ENCODE peak calls at places on chromosomes 2 and 18, in eight cellular contexts. One of them, this sample, is unnamed.

GRCh38 chr2:174859563-174860169 is 95.4 kb upstream of the CHRNA1 start:
- DNase-seq in breast epithelium: no peak
- DNase-seq in tibial nerve: no peak
- DNase-seq in body of pancreas: no peak
- DNase-seq in K562: no peak
- DNase-seq in sigmoid colon: no peak
- DNase-seq in A549: no peak
- DNase-seq in transverse colon: no peak
- DNase-seq in this sample: no peak

GRCh38 chr2:171160119-171160629 is 519 bp downstream of the TLK1 start:
- DNase-seq in K562: no peak
- DNase-seq in tibial nerve: peak
- DNase-seq in breast epithelium: peak
- DNase-seq in A549: peak
- DNase-seq in body of pancreas: peak
- DNase-seq in transverse colon: peak
- DNase-seq in sigmoid colon: peak
- DNase-seq in this sample: peak

GRCh38 chr18:34978953-34979608 is 62.1 kb upstream of the MAPRE2 start:
- DNase-seq in K562: peak
- DNase-seq in sigmoid colon: peak
- DNase-seq in tibial nerve: no peak
- DNase-seq in breast epithelium: peak
- DNase-seq in A549: peak
- DNase-seq in body of pancreas: peak
- DNase-seq in transverse colon: peak
- DNase-seq in this sample: no peak

GRCh38 chr18:44799422-44800421 is 119.0 kb downstream of the SETBP1 start:
- DNase-seq in A549: no peak
- DNase-seq in tibial nerve: no peak
- DNase-seq in K562: no peak
- DNase-seq in body of pancreas: peak
- DNase-seq in breast epithelium: no peak
- DNase-seq in transverse colon: no peak
- DNase-seq in sigmoid colon: no peak
- DNase-seq in this sample: no peak

GRCh38 chr2:239035361-239035814 is 187.5 kb downstream of the TWIST2 start:
- DNase-seq in body of pancreas: peak
- DNase-seq in breast epithelium: no peak
- DNase-seq in K562: peak
- DNase-seq in tibial nerve: peak
- DNase-seq in transverse colon: peak
- DNase-seq in sigmoid colon: peak
- DNase-seq in A549: no peak
- DNase-seq in this sample: no peak

GRCh38 chr2:99150691-99151090 is 4.1 kb downstream of the TSGA10 start:
- DNase-seq in A549: no peak
- DNase-seq in tibial nerve: no peak
- DNase-seq in breast epithelium: no peak
- DNase-seq in sigmoid colon: no peak
- DNase-seq in body of pancreas: no peak
- DNase-seq in transverse colon: no peak
- DNase-seq in K562: no peak
- DNase-seq in this sample: no peak

GRCh38 chr2:32932825-32933755 is 13.7 kb upstream of the LTBP1 start:
- DNase-seq in transverse colon: no peak
- DNase-seq in body of pancreas: no peak
- DNase-seq in breast epithelium: no peak
- DNase-seq in K562: peak
- DNase-seq in tibial nerve: no peak
- DNase-seq in A549: no peak
- DNase-seq in sigmoid colon: no peak
- DNase-seq in this sample: no peak

GRCh38 chr2:60064687-60065361 is 488.6 kb downstream of the BCL11A start:
- DNase-seq in sigmoid colon: no peak
- DNase-seq in body of pancreas: no peak
- DNase-seq in tibial nerve: no peak
- DNase-seq in transverse colon: no peak
- DNase-seq in breast epithelium: no peak
- DNase-seq in K562: no peak
- DNase-seq in A549: no peak
- DNase-seq in this sample: no peak

GRCh38 chr2:104358122-104358521 is 495.8 kb upstream of the POU3F3 start:
- DNase-seq in tibial nerve: no peak
- DNase-seq in transverse colon: no peak
- DNase-seq in body of pancreas: no peak
- DNase-seq in A549: no peak
- DNase-seq in sigmoid colon: no peak
- DNase-seq in breast epithelium: no peak
- DNase-seq in K562: no peak
- DNase-seq in this sample: no peak

GRCh38 chr2:18484625-18485024 is 75.8 kb downstream of the RDH14 start:
- DNase-seq in A549: no peak
- DNase-seq in transverse colon: no peak
- DNase-seq in sigmoid colon: no peak
- DNase-seq in K562: no peak
- DNase-seq in tibial nerve: no peak
- DNase-seq in body of pancreas: no peak
- DNase-seq in breast epithelium: no peak
- DNase-seq in this sample: no peak

GRCh38 chr2:166862582-166863132 is 25.6 kb upstream of the XIRP2 start:
- DNase-seq in body of pancreas: no peak
- DNase-seq in A549: peak
- DNase-seq in breast epithelium: no peak
- DNase-seq in sigmoid colon: no peak
- DNase-seq in transverse colon: no peak
- DNase-seq in K562: no peak
- DNase-seq in tibial nerve: no peak
- DNase-seq in this sample: no peak

GRCh38 chr2:236703906-236704305 is 134.3 kb downstream of the ACKR3 start:
- DNase-seq in tibial nerve: no peak
- DNase-seq in A549: no peak
- DNase-seq in sigmoid colon: no peak
- DNase-seq in K562: no peak
- DNase-seq in transverse colon: no peak
- DNase-seq in breast epithelium: no peak
- DNase-seq in body of pancreas: no peak
- DNase-seq in this sample: no peak

GRCh38 chr2:2881507-2881906 is 496.1 kb downstream of the EIPR1 start:
- DNase-seq in sigmoid colon: no peak
- DNase-seq in A549: no peak
- DNase-seq in transverse colon: no peak
- DNase-seq in body of pancreas: no peak
- DNase-seq in breast epithelium: no peak
- DNase-seq in K562: no peak
- DNase-seq in tibial nerve: no peak
- DNase-seq in this sample: no peak

GRCh38 chr2:105488198-105488757 is 89.4 kb upstream of the FHL2 start:
- DNase-seq in breast epithelium: no peak
- DNase-seq in A549: no peak
- DNase-seq in tibial nerve: no peak
- DNase-seq in body of pancreas: no peak
- DNase-seq in transverse colon: no peak
- DNase-seq in K562: no peak
- DNase-seq in sigmoid colon: no peak
- DNase-seq in this sample: no peak

GRCh38 chr2:192459422-192459821 is 264.7 kb upstream of the TMEFF2 start:
- DNase-seq in breast epithelium: no peak
- DNase-seq in body of pancreas: no peak
- DNase-seq in A549: no peak
- DNase-seq in tibial nerve: no peak
- DNase-seq in K562: no peak
- DNase-seq in transverse colon: no peak
- DNase-seq in sigmoid colon: no peak
- DNase-seq in this sample: no peak

GRCh38 chr2:62119313-62119969 is 76.5 kb upstream of the B3GNT2 start:
- DNase-seq in breast epithelium: no peak
- DNase-seq in sigmoid colon: no peak
- DNase-seq in K562: no peak
- DNase-seq in body of pancreas: no peak
- DNase-seq in A549: no peak
- DNase-seq in transverse colon: no peak
- DNase-seq in tibial nerve: no peak
- DNase-seq in this sample: no peak

GRCh38 chr18:10518595-10519273 is 7.1 kb upstream of the NAPG start:
- DNase-seq in sigmoid colon: peak
- DNase-seq in transverse colon: peak
- DNase-seq in body of pancreas: peak
- DNase-seq in K562: peak
- DNase-seq in A549: no peak
- DNase-seq in breast epithelium: no peak
- DNase-seq in tibial nerve: peak
- DNase-seq in this sample: no peak

GRCh38 chr2:119826370-119826961 is 66.7 kb downstream of the PTPN4 start:
- DNase-seq in breast epithelium: no peak
- DNase-seq in sigmoid colon: no peak
- DNase-seq in A549: peak
- DNase-seq in body of pancreas: peak
- DNase-seq in tibial nerve: no peak
- DNase-seq in K562: peak
- DNase-seq in transverse colon: peak
- DNase-seq in this sample: no peak

GRCh38 chr18:3186678-3187658 is 32.8 kb downstream of the MYOM1 start:
- DNase-seq in transverse colon: no peak
- DNase-seq in body of pancreas: peak
- DNase-seq in tibial nerve: no peak
- DNase-seq in sigmoid colon: no peak
- DNase-seq in A549: peak
- DNase-seq in breast epithelium: no peak
- DNase-seq in K562: peak
- DNase-seq in this sample: no peak

GRCh38 chr2:60861736-60862135 is 19.6 kb upstream of the REL start:
- DNase-seq in breast epithelium: no peak
- DNase-seq in sigmoid colon: no peak
- DNase-seq in body of pancreas: no peak
- DNase-seq in K562: no peak
- DNase-seq in transverse colon: no peak
- DNase-seq in tibial nerve: no peak
- DNase-seq in A549: no peak
- DNase-seq in this sample: no peak

GRCh38 chr2:160407393-160408204 is 86.0 kb downstream of the RBMS1 start:
- DNase-seq in sigmoid colon: peak
- DNase-seq in A549: peak
- DNase-seq in transverse colon: peak
- DNase-seq in tibial nerve: no peak
- DNase-seq in body of pancreas: peak
- DNase-seq in breast epithelium: peak
- DNase-seq in K562: no peak
- DNase-seq in this sample: no peak

DNA sequence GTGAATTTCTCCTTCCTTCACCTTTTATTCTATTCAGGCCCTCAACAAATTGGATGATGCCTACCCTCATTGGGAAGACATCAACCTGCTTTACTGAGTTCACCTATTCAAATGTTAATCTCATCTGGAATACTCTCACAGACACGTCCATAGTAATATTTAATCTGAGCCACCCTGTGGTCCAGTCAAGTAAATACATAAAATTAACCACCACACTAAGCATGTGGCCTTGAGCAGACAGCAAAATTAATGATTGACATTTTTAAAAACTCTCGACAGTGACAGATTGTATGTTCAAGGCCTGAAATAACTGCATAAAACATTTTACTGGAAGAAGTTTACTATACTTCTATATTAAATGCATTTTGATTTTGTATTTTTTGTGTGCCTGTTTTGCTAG is 540.6 kb upstream of the GCFC2 start:
- DNase-seq in A549: no peak
- DNase-seq in breast epithelium: no peak
- DNase-seq in transverse colon: no peak
- DNase-seq in sigmoid colon: no peak
- DNase-seq in K562: no peak
- DNase-seq in body of pancreas: no peak
- DNase-seq in tibial nerve: no peak
- DNase-seq in this sample: no peak
- H3K4me3 ChIP-seq in A549: no peak
- H3K4me3 ChIP-seq in breast epithelium: no peak
- H3K4me3 ChIP-seq in transverse colon: no peak
- H3K4me3 ChIP-seq in sigmoid colon: no peak
- H3K4me3 ChIP-seq in K562: no peak
- H3K4me3 ChIP-seq in body of pancreas: no peak
- H3K4me3 ChIP-seq in tibial nerve: no peak
- H3K4me3 ChIP-seq in this sample: no peak

DNA sequence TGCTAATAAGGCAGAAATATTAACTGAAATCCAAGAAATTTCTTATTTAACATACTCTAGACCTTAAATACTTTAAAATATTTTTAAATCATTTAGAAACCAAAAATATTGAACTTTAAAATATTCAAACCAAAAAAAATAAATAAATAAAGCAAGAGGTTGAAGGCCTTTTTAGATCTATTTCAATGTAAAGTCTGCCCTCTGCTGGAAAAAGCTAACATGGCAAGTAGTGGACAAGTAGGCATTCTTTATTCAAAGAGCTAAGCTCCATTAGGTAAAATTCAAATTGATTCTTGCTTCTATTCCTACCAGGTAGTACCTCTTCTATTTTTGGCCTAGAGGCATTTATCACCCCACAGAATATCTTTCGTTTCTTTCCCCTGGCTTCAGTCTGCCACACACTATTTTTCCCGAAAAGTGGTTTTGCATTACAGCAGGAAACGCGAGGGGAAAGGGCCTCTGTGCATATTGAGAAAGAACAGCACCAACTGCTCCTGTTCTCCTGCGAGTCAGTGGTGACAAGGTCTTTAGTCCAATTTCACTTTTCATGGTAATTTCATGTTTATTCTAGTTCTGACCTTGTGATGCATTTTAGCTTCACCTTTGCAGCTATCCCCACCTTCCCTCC is 20.4 kb downstream of the IFIH1 start:
- DNase-seq in K562: peak
- DNase-seq in tibial nerve: peak
- DNase-seq in body of pancreas: peak
- DNase-seq in transverse colon: peak
- DNase-seq in breast epithelium: no peak
- DNase-seq in sigmoid colon: peak
- DNase-seq in A549: peak
- DNase-seq in this sample: no peak
- TF ChIP-seq POLR2A in K562: no peak
- TF ChIP-seq POLR2A in tibial nerve: no peak
- TF ChIP-seq POLR2A in body of pancreas: no peak
- TF ChIP-seq POLR2A in transverse colon: no peak
- TF ChIP-seq POLR2A in breast epithelium: no peak
- TF ChIP-seq POLR2A in sigmoid colon: no peak
- TF ChIP-seq POLR2A in A549: no peak
- TF ChIP-seq POLR2A in this sample: no peak

GRCh38 chr2:145649061-145649460 is 1129.1 kb upstream of the ZEB2 start:
- DNase-seq in transverse colon: no peak
- DNase-seq in breast epithelium: no peak
- DNase-seq in A549: no peak
- DNase-seq in sigmoid colon: no peak
- DNase-seq in body of pancreas: no peak
- DNase-seq in tibial nerve: no peak
- DNase-seq in K562: no peak
- DNase-seq in this sample: no peak

GRCh38 chr2:145644820-145645302 is 1124.9 kb upstream of the ZEB2 start:
- DNase-seq in tibial nerve: no peak
- DNase-seq in body of pancreas: no peak
- DNase-seq in sigmoid colon: no peak
- DNase-seq in breast epithelium: no peak
- DNase-seq in transverse colon: no peak
- DNase-seq in A549: no peak
- DNase-seq in K562: no peak
- DNase-seq in this sample: no peak
- H3K4me3 ChIP-seq in tibial nerve: no peak
- H3K4me3 ChIP-seq in body of pancreas: no peak
- H3K4me3 ChIP-seq in sigmoid colon: no peak
- H3K4me3 ChIP-seq in breast epithelium: no peak
- H3K4me3 ChIP-seq in transverse colon: no peak
- H3K4me3 ChIP-seq in A549: no peak
- H3K4me3 ChIP-seq in K562: no peak
- H3K4me3 ChIP-seq in this sample: no peak

GRCh38 chr2:216388046-216388884 is 16.0 kb upstream of the MARCHF4 start:
- DNase-seq in K562: no peak
- DNase-seq in sigmoid colon: no peak
- DNase-seq in body of pancreas: no peak
- DNase-seq in tibial nerve: no peak
- DNase-seq in transverse colon: no peak
- DNase-seq in A549: no peak
- DNase-seq in breast epithelium: no peak
- DNase-seq in this sample: no peak
- TF ChIP-seq POLR2A in K562: no peak
- TF ChIP-seq POLR2A in sigmoid colon: no peak
- TF ChIP-seq POLR2A in body of pancreas: no peak
- TF ChIP-seq POLR2A in tibial nerve: no peak
- TF ChIP-seq POLR2A in transverse colon: no peak
- TF ChIP-seq POLR2A in A549: no peak
- TF ChIP-seq POLR2A in breast epithelium: no peak
- TF ChIP-seq POLR2A in this sample: no peak